ENCODE peak calls at places on chromosomes 12 and 14, in eight cellular contexts. One of them, this sample, is unnamed.

GRCh38 chr12:54601841-54602240 is 13.4 kb upstream of the PPP1R1A start:
- DNase-seq in stomach: no peak
- DNase-seq in adrenal gland: no peak
- DNase-seq in gastrocnemius medialis: no peak
- DNase-seq in uterus: no peak
- DNase-seq in ascending aorta: no peak
- DNase-seq in GM23338: peak
- DNase-seq in B cell: no peak
- DNase-seq in this sample: no peak

GRCh38 chr14:24692382-24693352 is 58.7 kb upstream of the GZMB start:
- DNase-seq in gastrocnemius medialis: no peak
- DNase-seq in B cell: no peak
- DNase-seq in stomach: no peak
- DNase-seq in GM23338: no peak
- DNase-seq in adrenal gland: no peak
- DNase-seq in ascending aorta: no peak
- DNase-seq in uterus: no peak
- DNase-seq in this sample: no peak

GRCh38 chr12:124512667-124513296 is 54.6 kb downstream of the NCOR2 start:
- DNase-seq in gastrocnemius medialis: peak
- DNase-seq in ascending aorta: peak
- DNase-seq in stomach: peak
- DNase-seq in uterus: peak
- DNase-seq in GM23338: peak
- DNase-seq in adrenal gland: peak
- DNase-seq in B cell: no peak
- DNase-seq in this sample: peak

GRCh38 chr12:89135976-89136634 is 216.2 kb downstream of the DUSP6 start:
- DNase-seq in gastrocnemius medialis: no peak
- DNase-seq in stomach: no peak
- DNase-seq in ascending aorta: no peak
- DNase-seq in GM23338: no peak
- DNase-seq in adrenal gland: no peak
- DNase-seq in uterus: no peak
- DNase-seq in B cell: no peak
- DNase-seq in this sample: no peak

GRCh38 chr12:3222935-3223334 is 145.8 kb downstream of the TSPAN9 start:
- DNase-seq in gastrocnemius medialis: no peak
- DNase-seq in GM23338: no peak
- DNase-seq in uterus: no peak
- DNase-seq in B cell: no peak
- DNase-seq in ascending aorta: no peak
- DNase-seq in adrenal gland: no peak
- DNase-seq in stomach: no peak
- DNase-seq in this sample: no peak

GRCh38 chr12:93612719-93613228 is 40.3 kb downstream of the SOCS2 start:
- DNase-seq in adrenal gland: no peak
- DNase-seq in gastrocnemius medialis: no peak
- DNase-seq in GM23338: peak
- DNase-seq in ascending aorta: no peak
- DNase-seq in uterus: no peak
- DNase-seq in stomach: no peak
- DNase-seq in B cell: no peak
- DNase-seq in this sample: no peak

GRCh38 chr12:29427964-29428363 is 47.0 kb upstream of the ERGIC2 start:
- DNase-seq in gastrocnemius medialis: no peak
- DNase-seq in B cell: peak
- DNase-seq in GM23338: peak
- DNase-seq in adrenal gland: no peak
- DNase-seq in uterus: no peak
- DNase-seq in ascending aorta: no peak
- DNase-seq in stomach: no peak
- DNase-seq in this sample: no peak

GRCh38 chr14:33357225-33358010 is 418.7 kb downstream of the NPAS3 start:
- DNase-seq in B cell: no peak
- DNase-seq in GM23338: no peak
- DNase-seq in uterus: no peak
- DNase-seq in ascending aorta: no peak
- DNase-seq in stomach: peak
- DNase-seq in adrenal gland: no peak
- DNase-seq in gastrocnemius medialis: no peak
- DNase-seq in this sample: no peak

GRCh38 chr12:46181465-46181864 is 87.4 kb downstream of the SLC38A1 start:
- DNase-seq in gastrocnemius medialis: no peak
- DNase-seq in B cell: no peak
- DNase-seq in GM23338: no peak
- DNase-seq in stomach: no peak
- DNase-seq in ascending aorta: no peak
- DNase-seq in uterus: no peak
- DNase-seq in adrenal gland: no peak
- DNase-seq in this sample: no peak

GRCh38 chr12:88223519-88223918 is 81.4 kb downstream of the TMTC3 start:
- DNase-seq in stomach: no peak
- DNase-seq in gastrocnemius medialis: no peak
- DNase-seq in ascending aorta: no peak
- DNase-seq in B cell: no peak
- DNase-seq in adrenal gland: no peak
- DNase-seq in GM23338: no peak
- DNase-seq in uterus: no peak
- DNase-seq in this sample: no peak

GRCh38 chr14:58574623-58575022 is 63.1 kb upstream of the DACT1 start:
- DNase-seq in stomach: no peak
- DNase-seq in gastrocnemius medialis: no peak
- DNase-seq in B cell: no peak
- DNase-seq in ascending aorta: no peak
- DNase-seq in uterus: no peak
- DNase-seq in adrenal gland: no peak
- DNase-seq in GM23338: peak
- DNase-seq in this sample: no peak

GRCh38 chr12:72076558-72076915 is 137.9 kb downstream of the TPH2 start:
- DNase-seq in ascending aorta: no peak
- DNase-seq in gastrocnemius medialis: no peak
- DNase-seq in adrenal gland: no peak
- DNase-seq in B cell: no peak
- DNase-seq in stomach: no peak
- DNase-seq in uterus: no peak
- DNase-seq in GM23338: no peak
- DNase-seq in this sample: no peak

GRCh38 chr12:111529424-111530368 is 69.4 kb downstream of the ATXN2 start:
- DNase-seq in adrenal gland: peak
- DNase-seq in stomach: peak
- DNase-seq in uterus: peak
- DNase-seq in GM23338: peak
- DNase-seq in ascending aorta: no peak
- DNase-seq in gastrocnemius medialis: no peak
- DNase-seq in B cell: peak
- DNase-seq in this sample: peak

GRCh38 chr14:24132061-24132685 is 1.7 kb downstream of the FITM1 start:
- DNase-seq in uterus: no peak
- DNase-seq in stomach: peak
- DNase-seq in GM23338: no peak
- DNase-seq in ascending aorta: no peak
- DNase-seq in gastrocnemius medialis: peak
- DNase-seq in adrenal gland: no peak
- DNase-seq in B cell: no peak
- DNase-seq in this sample: no peak

GRCh38 chr12:75137896-75138295 is 71.7 kb downstream of the KCNC2 start:
- DNase-seq in ascending aorta: no peak
- DNase-seq in B cell: no peak
- DNase-seq in uterus: no peak
- DNase-seq in adrenal gland: no peak
- DNase-seq in GM23338: no peak
- DNase-seq in stomach: no peak
- DNase-seq in gastrocnemius medialis: no peak
- DNase-seq in this sample: no peak

GRCh38 chr14:92729632-92730358 is 18.6 kb downstream of the LGMN start:
- DNase-seq in B cell: no peak
- DNase-seq in GM23338: no peak
- DNase-seq in gastrocnemius medialis: no peak
- DNase-seq in ascending aorta: no peak
- DNase-seq in stomach: no peak
- DNase-seq in uterus: no peak
- DNase-seq in adrenal gland: no peak
- DNase-seq in this sample: no peak

GRCh38 chr12:103632554-103633216 is 45.6 kb downstream of the STAB2 start:
- DNase-seq in GM23338: peak
- DNase-seq in B cell: peak
- DNase-seq in uterus: no peak
- DNase-seq in stomach: peak
- DNase-seq in ascending aorta: no peak
- DNase-seq in gastrocnemius medialis: no peak
- DNase-seq in adrenal gland: peak
- DNase-seq in this sample: peak
- TF ChIP-seq CTCF in GM23338: peak
- TF ChIP-seq CTCF in B cell: peak
- TF ChIP-seq CTCF in uterus: no peak
- TF ChIP-seq CTCF in stomach: peak
- TF ChIP-seq CTCF in ascending aorta: no peak
- TF ChIP-seq CTCF in gastrocnemius medialis: no peak
- TF ChIP-seq CTCF in adrenal gland: peak
- TF ChIP-seq CTCF in this sample: peak

DNA sequence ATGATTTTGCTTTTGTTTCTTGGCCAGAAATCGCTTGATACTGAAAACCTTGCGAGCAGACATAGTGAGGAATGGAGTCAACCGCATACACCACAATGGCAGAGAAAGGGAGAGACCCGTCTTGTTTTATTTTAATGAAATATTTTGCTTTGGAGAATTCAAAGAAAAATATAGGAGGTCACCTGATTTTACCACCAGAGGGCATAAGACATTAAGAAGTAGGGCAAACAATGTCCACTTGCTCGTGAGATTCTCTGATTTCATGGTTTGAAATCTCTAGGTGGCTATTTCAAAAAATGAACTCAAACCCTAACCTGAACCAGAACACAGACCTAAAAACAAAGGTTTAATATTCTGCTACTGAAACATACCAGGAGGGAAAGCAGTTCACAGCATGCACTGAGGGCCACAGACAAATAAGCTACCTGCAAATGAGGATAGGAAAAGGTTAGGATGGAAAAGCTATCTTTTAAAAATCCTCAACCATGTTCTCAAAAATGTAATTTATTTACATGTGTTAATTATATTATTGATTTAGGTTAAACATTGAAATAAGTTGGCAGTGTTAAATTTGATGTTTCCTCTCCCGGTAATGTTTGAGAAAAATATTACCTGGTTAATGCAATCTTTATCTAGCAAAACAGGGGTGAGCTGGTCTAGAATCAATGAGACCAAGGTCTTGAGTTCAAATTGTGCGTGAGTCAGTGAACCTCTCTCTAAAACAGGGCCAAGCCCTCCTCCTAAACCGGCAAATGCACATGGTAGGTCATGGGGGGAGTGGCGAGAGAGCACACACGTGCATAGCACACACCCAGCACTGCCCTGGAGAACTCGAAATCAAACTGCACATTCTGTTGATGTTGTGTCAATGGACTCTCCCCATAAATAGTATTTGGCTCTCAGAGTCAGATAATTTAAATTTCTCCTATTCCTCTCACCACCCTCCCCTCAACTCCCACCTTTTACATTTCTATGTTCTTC is 12.5 kb downstream of the IFNG-AS1 start:
- DNase-seq in ascending aorta: no peak
- DNase-seq in uterus: no peak
- DNase-seq in GM23338: peak
- DNase-seq in B cell: peak
- DNase-seq in stomach: no peak
- DNase-seq in adrenal gland: no peak
- DNase-seq in gastrocnemius medialis: no peak
- DNase-seq in this sample: no peak
- TF ChIP-seq CTCF in ascending aorta: no peak
- TF ChIP-seq CTCF in uterus: no peak
- TF ChIP-seq CTCF in GM23338: peak
- TF ChIP-seq CTCF in B cell: peak
- TF ChIP-seq CTCF in stomach: no peak
- TF ChIP-seq CTCF in adrenal gland: peak
- TF ChIP-seq CTCF in gastrocnemius medialis: no peak
- TF ChIP-seq CTCF in this sample: peak

DNA sequence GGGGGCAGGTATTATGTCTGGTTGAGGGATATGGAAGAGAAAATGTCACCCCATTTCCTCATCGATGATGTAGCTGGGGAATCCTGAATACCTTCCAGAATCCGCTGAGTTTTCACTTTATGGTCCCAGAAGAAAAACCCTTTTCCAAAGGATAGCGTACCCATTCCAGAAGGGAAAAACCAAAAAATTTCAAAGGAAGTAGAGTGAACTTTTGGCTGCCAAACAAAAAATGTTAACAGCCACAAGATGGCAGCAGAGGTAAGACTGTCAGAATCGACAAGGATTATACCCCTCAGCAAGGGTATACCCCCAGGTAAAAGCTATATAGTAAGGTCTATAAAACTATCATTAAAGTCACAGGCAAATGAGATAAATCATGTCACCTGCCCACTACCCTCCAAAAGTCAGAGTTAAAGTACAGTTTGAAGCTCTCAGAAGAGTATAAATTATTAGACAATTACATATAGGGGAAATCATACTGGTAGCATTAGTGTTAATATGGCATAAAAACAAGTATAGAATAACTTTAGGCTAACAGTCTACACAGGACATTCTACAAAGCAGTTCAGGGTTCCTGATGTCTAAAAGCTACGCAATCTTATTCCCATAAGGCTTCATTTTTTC is 18.0 kb downstream of the ACIN1 start:
- DNase-seq in B cell: peak
- DNase-seq in adrenal gland: no peak
- DNase-seq in ascending aorta: no peak
- DNase-seq in stomach: no peak
- DNase-seq in uterus: no peak
- DNase-seq in gastrocnemius medialis: no peak
- DNase-seq in GM23338: peak
- DNase-seq in this sample: peak
- TF ChIP-seq CTCF in B cell: peak
- TF ChIP-seq CTCF in adrenal gland: peak
- TF ChIP-seq CTCF in ascending aorta: peak
- TF ChIP-seq CTCF in stomach: peak
- TF ChIP-seq CTCF in uterus: peak
- TF ChIP-seq CTCF in gastrocnemius medialis: peak
- TF ChIP-seq CTCF in GM23338: peak
- TF ChIP-seq CTCF in this sample: peak

GRCh38 chr12:49675137-49675536 is 32.1 kb downstream of the FMNL3 start:
- DNase-seq in GM23338: peak
- DNase-seq in gastrocnemius medialis: no peak
- DNase-seq in B cell: no peak
- DNase-seq in uterus: no peak
- DNase-seq in adrenal gland: no peak
- DNase-seq in stomach: no peak
- DNase-seq in ascending aorta: no peak
- DNase-seq in this sample: no peak

GRCh38 chr12:49671051-49671765 is 36.0 kb downstream of the FMNL3 start:
- DNase-seq in stomach: peak
- DNase-seq in GM23338: no peak
- DNase-seq in B cell: peak
- DNase-seq in ascending aorta: no peak
- DNase-seq in gastrocnemius medialis: no peak
- DNase-seq in uterus: no peak
- DNase-seq in adrenal gland: peak
- DNase-seq in this sample: no peak

GRCh38 chr12:49674318-49674985 is 32.8 kb downstream of the FMNL3 start:
- DNase-seq in GM23338: no peak
- DNase-seq in B cell: no peak
- DNase-seq in uterus: no peak
- DNase-seq in ascending aorta: no peak
- DNase-seq in gastrocnemius medialis: no peak
- DNase-seq in adrenal gland: no peak
- DNase-seq in stomach: no peak
- DNase-seq in this sample: no peak

GRCh38 chr12:49672351-49673181 is 34.6 kb downstream of the FMNL3 start:
- DNase-seq in GM23338: no peak
- DNase-seq in stomach: no peak
- DNase-seq in uterus: no peak
- DNase-seq in gastrocnemius medialis: no peak
- DNase-seq in ascending aorta: no peak
- DNase-seq in B cell: no peak
- DNase-seq in adrenal gland: no peak
- DNase-seq in this sample: peak

GRCh38 chr12:49673446-49674317 is 33.5 kb downstream of the FMNL3 start:
- DNase-seq in B cell: no peak
- DNase-seq in adrenal gland: peak
- DNase-seq in ascending aorta: peak
- DNase-seq in stomach: peak
- DNase-seq in GM23338: peak
- DNase-seq in gastrocnemius medialis: peak
- DNase-seq in uterus: peak
- DNase-seq in this sample: peak
- TF ChIP-seq CTCF in B cell: no peak
- TF ChIP-seq CTCF in adrenal gland: peak
- TF ChIP-seq CTCF in ascending aorta: peak
- TF ChIP-seq CTCF in stomach: peak
- TF ChIP-seq CTCF in GM23338: no peak
- TF ChIP-seq CTCF in gastrocnemius medialis: peak
- TF ChIP-seq CTCF in uterus: no peak
- TF ChIP-seq CTCF in this sample: no peak

This sample was measured in endothelial cell.